ENCODE peak calls at places on chromosomes 13 and 19, in seven cellular contexts. A is EH, F is ovary, H is Calu3, X is stomach, Y is spleen, T is dorsolateral prefrontal cortex. W is an unnamed sample.

GRCh38 chr13:95335667-95336066 is 34.4 kb upstream of the ABCC4 start:
- DNase-seq in A (no peak), F (no peak), Y (no peak), H (no peak), X (no peak), T (no peak), W (no peak)

GRCh38 chr13:80083097-80083429 is 257.9 kb downstream of the SPRY2 start:
- DNase-seq in H (no peak), A (no peak), T (no peak), X (no peak), F (no peak), Y (no peak), W (no peak)

GRCh38 chr19:55279376-55279772 is 536 bp downstream of the HSPBP1 start:
- DNase-seq in F (no peak), T (no peak), H (no peak), A (no peak), Y (no peak), X (no peak), W (no peak)

GRCh38 chr13:72104656-72105180 is 237.7 kb upstream of the DACH1 start:
- DNase-seq in F (no peak), X (no peak), T (no peak), Y (no peak), H (no peak), A (peak; percentile 54), W (no peak)

GRCh38 chr13:84985860-84986259 is 813.4 kb downstream of the SLITRK6 start:
- DNase-seq in H (no peak), X (no peak), A (no peak), Y (no peak), F (no peak), T (no peak), W (no peak)

GRCh38 chr19:10701955-10702307 is 692 bp downstream of the QTRT1 start:
- DNase-seq in X (no peak), A (peak; percentile 26), H (no peak), Y (no peak), F (no peak), T (no peak), W (no peak)

GRCh38 chr19:1855040-1855827 is 7.0 kb upstream of the REXO1 start:
- DNase-seq in T (peak; percentile 51), F (no peak), X (peak; percentile 94), H (peak; percentile 62), Y (peak; percentile 99), A (peak; percentile 94), W (peak; percentile 78)

GRCh38 chr19:12953456-12954149 is 3.4 kb downstream of the GADD45GIP1 start:
- DNase-seq in H (no peak), X (no peak), F (no peak), Y (no peak), T (no peak), A (no peak), W (no peak)

GRCh38 chr19:30175987-30176386 is 196.2 kb upstream of the ZNF536 start:
- DNase-seq in H (no peak), X (no peak), F (no peak), Y (no peak), T (no peak), A (no peak), W (no peak)

GRCh38 chr19:46872967-46873366 is 12.2 kb downstream of the ARHGAP35 start:
- DNase-seq in X (no peak), T (no peak), A (no peak), H (no peak), F (no peak), Y (no peak), W (no peak)

GRCh38 chr19:48656840-48657474 is 11.0 kb upstream of the CA11 start:
- DNase-seq in A (peak; percentile 90), T (peak; percentile 43), F (no peak), H (no peak), Y (no peak), X (no peak), W (peak; percentile 22)

GRCh38 chr19:23118400-23118799 is 1.6 kb downstream of the ZNF730 start:
- DNase-seq in X (no peak), F (no peak), T (no peak), H (no peak), A (no peak), Y (no peak), W (no peak)

GRCh38 chr13:49298903-49299605 is 51.3 kb downstream of the CDADC1 start:
- DNase-seq in Y (no peak), A (no peak), X (no peak), T (no peak), H (peak; percentile 30), F (no peak), W (no peak)

GRCh38 chr13:113951246-113951999 is 22.5 kb downstream of the C13orf46 start:
- DNase-seq in Y (peak; percentile 93), T (peak; percentile 58), F (peak; percentile 86), H (peak; percentile 47), A (peak; percentile 83), X (peak; percentile 92), W (peak; percentile 78)

GRCh38 chr13:43489168-43489730 is 297.5 kb downstream of the ENOX1 start:
- DNase-seq in H (no peak), T (peak; percentile 21), A (no peak), F (no peak), X (no peak), Y (no peak), W (no peak)

GRCh38 chr13:30802953-30803478 is 67.7 kb downstream of the ALOX5AP start:
- DNase-seq in T (peak; percentile 91), X (peak; percentile 86), A (peak; percentile 81), H (peak; percentile 78), Y (peak; percentile 96), F (peak; percentile 85), W (peak; percentile 77)

GRCh38 chr13:113052206-113052605 is 53.4 kb upstream of the F7 start:
- DNase-seq in X (no peak), F (no peak), T (no peak), Y (peak; percentile 50), H (no peak), A (no peak), W (no peak)

GRCh38 chr13:32901994-32902780 is 114.0 kb upstream of the KL start:
- DNase-seq in T (no peak), Y (no peak), H (no peak), F (no peak), A (peak; percentile 12), X (no peak), W (no peak)

GRCh38 chr13:106468207-106468606 is 67.3 kb downstream of the EFNB2 start:
- DNase-seq in Y (no peak), A (no peak), F (no peak), X (peak; percentile 66), H (no peak), T (peak; percentile 53), W (no peak)

GRCh38 chr13:79735228-79735627 is 254.3 kb downstream of the NDFIP2 start:
- DNase-seq in H (no peak), T (no peak), F (no peak), X (no peak), Y (no peak), A (peak; percentile 50), W (no peak)

GRCh38 chr19:17942582-17943283 is 9.9 kb downstream of the CCDC124 start:
- DNase-seq in F (no peak), X (no peak), A (no peak), Y (no peak), H (no peak), T (no peak), W (no peak)

GRCh38 chr19:887072-887471 is 5.9 kb downstream of the MED16 start:
- DNase-seq in F (no peak), H (no peak), Y (no peak), T (peak; percentile 85), A (peak; percentile 89), X (no peak), W (no peak)

W was measured in tibial nerve.